ENCODE peak calls at places on chromosomes 3 and 15, in nine cellular contexts. H is colonic mucosa, B is PC-9, K is suprapubic skin, L is esophagus squamous epithelium, Z is bronchial epithelial cell, F is A673, G is AG04450, O is AG10803. N is an unnamed sample.
A peak's percentile ranks its signal among the peaks of the same experiment; 100 is the strongest.

GRCh38 chr3:30795176-30795575 is 99.3 kb downstream of the GADL1 start:
- DNase-seq in O (no peak), K (no peak), B (no peak), H (no peak), L (no peak), Z (no peak), F (peak; percentile 23), G (no peak), N (no peak)

GRCh38 chr3:126753191-126754160 is 49.4 kb downstream of the CHCHD6 start:
- DNase-seq in K (no peak), Z (peak; percentile 89), L (no peak), B (no peak), G (peak; percentile 37), F (no peak), O (peak; percentile 77), H (no peak), N (no peak)

GRCh38 chr3:129106320-129106719 is 15.3 kb downstream of the RAB43 start:
- DNase-seq in B (no peak), L (no peak), Z (no peak), O (no peak), K (no peak), F (no peak), G (no peak), H (no peak), N (peak; percentile 27)

GRCh38 chr3:171213178-171213577 is 186.7 kb upstream of the SLC2A2 start:
- DNase-seq in H (no peak), L (no peak), F (no peak), O (no peak), Z (no peak), G (no peak), K (no peak), B (no peak), N (no peak)

GRCh38 chr15:40354408-40355171 is 3.4 kb upstream of the DISP2 start:
- DNase-seq in Z (no peak), O (no peak), H (no peak), G (no peak), K (no peak), F (peak; percentile 73), L (no peak), B (no peak), N (no peak)

GRCh38 chr3:171462224-171462623 is 2.0 kb upstream of the TNIK start:
- DNase-seq in O (no peak), K (no peak), B (peak; percentile 67), G (no peak), L (no peak), Z (no peak), F (no peak), H (no peak), N (no peak)

GRCh38 chr15:101309436-101310162 is 14.6 kb upstream of the SNRPA1 start:
- DNase-seq in Z (no peak), B (no peak), H (no peak), L (no peak), F (no peak), O (no peak), G (no peak), K (peak; percentile 44), N (no peak)

GRCh38 chr3:149506540-149506939 is 32.0 kb downstream of the TM4SF4 start:
- DNase-seq in H (no peak), L (no peak), K (no peak), Z (no peak), B (no peak), G (no peak), O (peak; percentile 50), F (no peak), N (no peak)

GRCh38 chr15:69533504-69533903 is 80.9 kb downstream of the RPLP1 start:
- DNase-seq in H (no peak), G (no peak), O (peak; percentile 16), F (no peak), B (no peak), L (no peak), Z (no peak), K (no peak), N (no peak)

GRCh38 chr3:17070560-17070959 is 185.8 kb downstream of the PLCL2 start:
- DNase-seq in Z (no peak), O (peak; percentile 42), F (peak; percentile 39), B (no peak), H (peak; percentile 62), L (no peak), G (no peak), K (no peak), N (peak; percentile 91)

GRCh38 chr3:69428657-69429255 is 42.9 kb upstream of the FRMD4B start:
- DNase-seq in H (no peak), K (no peak), G (no peak), Z (no peak), O (no peak), L (no peak), F (no peak), B (no peak), N (no peak)

GRCh38 chr3:126311338-126311978 is 45.8 kb downstream of the KLF15 start:
- DNase-seq in K (no peak), B (no peak), F (no peak), H (no peak), O (no peak), G (no peak), L (no peak), Z (no peak), N (no peak)

DNA sequence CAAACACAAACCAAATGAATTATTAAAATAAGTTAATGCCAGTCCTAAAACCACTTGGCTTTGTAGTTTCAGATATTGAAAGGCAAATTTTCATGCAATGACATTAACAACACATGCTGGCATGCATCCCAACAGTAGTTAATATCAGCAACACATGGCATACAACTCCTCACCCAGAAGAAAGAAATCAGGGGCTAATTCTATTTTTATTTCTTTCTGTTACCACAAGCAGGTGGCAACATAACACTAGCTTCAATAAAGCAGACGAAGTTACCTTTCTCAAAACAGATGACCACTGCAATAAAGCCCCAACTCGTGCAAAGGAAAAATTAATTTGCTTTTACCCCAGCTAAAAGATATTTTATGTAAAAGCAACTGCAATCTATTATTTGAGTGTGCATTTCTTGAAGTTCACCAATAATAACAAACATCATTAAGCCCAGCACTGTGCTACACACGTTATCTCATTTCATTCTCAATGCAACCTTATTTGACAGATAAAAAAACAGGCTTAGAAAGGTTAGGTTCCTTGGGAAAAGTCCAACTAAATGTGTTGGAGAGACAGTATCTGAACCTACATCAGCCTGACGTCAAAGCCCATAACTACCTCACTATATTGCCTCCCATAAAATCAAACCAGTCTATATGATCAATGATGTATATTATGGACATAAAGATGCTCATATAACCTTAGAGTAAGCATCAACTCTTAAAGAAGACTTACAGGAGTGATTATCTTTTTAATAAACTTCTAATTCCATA is 2.8 kb downstream of the TOP2B start:
- DNase-seq in H (no peak), F (no peak), K (no peak), O (peak; percentile 15), G (no peak), Z (peak; percentile 29), B (no peak), L (no peak), N (no peak)
- H3K4me3 ChIP-seq in H (peak overlapping the region; percentile 72), F (peak overlapping the region; percentile 72), K (peak overlapping the region; percentile 82), O (peak overlapping the region; percentile 77), G (peak overlapping the region; percentile 77), Z (no peak overlapping the region), B (peak overlapping the region; percentile 89), L (peak overlapping the region; percentile 81), N (no peak overlapping the region)

DNA sequence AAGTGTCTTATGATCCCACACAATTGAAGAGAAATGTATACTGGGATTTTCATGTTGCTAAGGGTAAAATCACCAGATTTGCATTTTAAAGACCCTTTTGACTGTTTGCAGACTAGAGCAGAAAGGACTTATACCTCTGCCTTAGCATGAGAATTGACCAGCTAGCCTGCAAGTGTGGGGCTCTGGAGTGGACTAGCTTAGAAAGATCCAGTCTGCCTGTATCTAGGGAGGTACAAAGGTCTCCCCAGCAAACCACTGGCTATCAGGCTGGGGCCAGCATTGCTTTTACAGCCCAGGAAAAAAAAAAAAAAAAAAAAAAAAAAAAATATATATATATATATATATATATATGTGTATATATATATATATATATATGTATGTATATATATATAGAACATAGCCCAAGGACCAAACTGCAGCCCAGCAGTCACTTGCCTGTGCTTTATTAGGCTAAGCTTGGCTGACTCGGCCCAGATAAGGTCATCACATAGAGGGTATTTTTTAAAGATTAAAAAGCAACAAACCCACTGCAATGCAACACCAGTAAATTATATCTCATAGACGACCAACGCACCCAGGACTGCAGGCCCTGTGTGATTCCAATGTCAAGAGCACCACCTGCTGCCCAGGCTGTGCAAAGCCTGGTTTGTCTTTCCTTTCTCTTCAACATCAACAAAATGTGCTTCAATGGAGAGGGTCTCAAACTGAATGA is 63.7 kb downstream of the DCLK3 start:
- DNase-seq in O (peak; percentile 77), Z (peak; percentile 63), K (no peak), B (peak; percentile 51), F (peak; percentile 87), G (peak; percentile 54), L (no peak), H (peak; percentile 23), N (peak; percentile 22)
- TF ChIP-seq CTCF in O (peak; percentile 97), Z (peak; percentile 89), K (peak; percentile 58), B (peak; percentile 91), F (peak; percentile 95), G (peak; percentile 96), L (peak; percentile 67), H (peak; percentile 27), N (peak; percentile 97)

DNA sequence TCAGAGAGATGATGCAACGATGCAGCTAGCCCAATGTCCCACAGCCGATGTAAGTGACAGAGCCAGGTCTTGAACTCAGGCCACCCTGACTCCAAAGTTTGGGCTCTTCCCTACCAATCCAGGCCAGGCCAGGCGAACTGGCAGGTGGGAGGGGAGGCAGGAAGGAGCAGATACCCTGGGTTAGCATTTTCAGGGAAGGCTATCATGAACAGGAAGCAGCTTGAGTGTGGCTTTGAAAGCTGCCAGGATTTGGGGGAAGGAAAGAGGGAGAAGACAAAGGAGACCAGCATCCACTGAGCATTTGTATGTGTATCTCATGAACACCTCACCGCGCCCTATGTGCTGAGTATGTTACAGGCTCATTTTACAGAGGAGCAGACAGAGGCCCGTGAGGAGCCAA is 38.8 kb downstream of the LMCD1 start:
- DNase-seq in O (no peak), B (no peak), F (no peak), K (no peak), Z (no peak), L (no peak), G (no peak), H (no peak), N (no peak)
- H3K4me3 ChIP-seq in O (no peak overlapping the region), B (no peak overlapping the region), F (no peak overlapping the region), K (no peak overlapping the region), Z (no peak overlapping the region), L (no peak overlapping the region), G (no peak overlapping the region), H (no peak overlapping the region), N (no peak overlapping the region)

DNA sequence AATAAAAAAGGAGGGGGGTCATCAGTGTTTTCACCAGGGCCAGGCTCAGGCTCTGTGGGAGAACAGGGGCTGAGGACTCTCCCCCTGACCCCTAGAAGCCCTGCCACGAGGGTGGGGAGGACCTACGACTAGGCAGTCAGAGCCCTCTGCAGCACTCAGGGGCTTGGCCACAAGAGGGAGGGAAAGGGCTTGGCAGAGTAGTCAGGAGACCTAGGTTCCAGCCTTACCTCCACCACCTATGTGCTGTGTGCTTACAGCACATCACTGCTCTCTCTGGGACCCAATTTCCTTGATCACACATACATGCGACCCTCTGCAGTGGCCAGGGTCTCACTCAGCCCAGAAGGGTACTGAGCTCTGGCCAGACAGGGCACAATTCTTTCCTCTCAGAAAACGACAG is 16.3 kb upstream of the SKIC8 start:
- DNase-seq in B (no peak), G (no peak), K (no peak), Z (no peak), L (no peak), F (peak; percentile 61), H (peak; percentile 52), O (no peak), N (no peak)
- TF ChIP-seq CTCF in B (no peak), G (peak; percentile 20), K (no peak), Z (peak; percentile 33), L (no peak), F (peak; percentile 55), H (peak; percentile 20), O (peak; percentile 39), N (peak; percentile 30)

GRCh38 chr15:74174216-74174965 is 881 bp downstream of the ISLR start:
- DNase-seq in O (peak; percentile 67), L (no peak), G (no peak), K (peak; percentile 65), B (no peak), H (no peak), Z (no peak), F (no peak), N (no peak)
- H3K4me3 ChIP-seq in O (peak overlapping the region; percentile 73), L (peak overlapping the region; percentile 24), G (no peak overlapping the region), K (peak overlapping the region; percentile 42), B (no peak overlapping the region), H (no peak overlapping the region), Z (no peak overlapping the region), F (no peak overlapping the region), N (no peak overlapping the region)

N was measured in LNCaP clone FGC.